ENCODE peak calls at places on chromosomes 11 and 22, in six cellular contexts. R, N, D, G, X and Q are unnamed samples. For H3K4me1, the result is how much of the 10 kb centered on the place peaks cover.

GRCh38 chr22:29004647-29005371 is 56.8 kb downstream of the C22orf31 start:
- DNase-seq in R (peak), D (no peak), X (peak), N (no peak), G (peak), Q (peak)

GRCh38 chr11:85118151-85118550 is 509.0 kb downstream of the DLG2 start:
- DNase-seq in N (no peak), R (no peak), X (no peak), D (no peak), G (no peak), Q (no peak)

GRCh38 chr11:125638315-125638714 is 13.4 kb downstream of the CHEK1 start:
- DNase-seq in G (no peak), D (no peak), X (no peak), N (no peak), R (no peak), Q (no peak)

GRCh38 chr11:47980907-47981621 is 705 bp downstream of the PTPRJ start:
- DNase-seq in G (peak), N (no peak), X (peak), D (peak), R (peak), Q (no peak)

GRCh38 chr11:115764172-115764571 is 260.0 kb upstream of the CADM1 start:
- DNase-seq in G (no peak), D (no peak), R (no peak), N (no peak), X (no peak), Q (no peak)

GRCh38 chr11:104663190-104664140 is 234.8 kb downstream of the CASP12 start:
- DNase-seq in R (no peak), D (peak), X (no peak), N (no peak), G (no peak), Q (no peak)

GRCh38 chr22:21622624-21623401 is 7.0 kb downstream of the YDJC start:
- DNase-seq in N (no peak), R (no peak), X (no peak), G (no peak), D (no peak), Q (no peak)

GRCh38 chr11:65557280-65558001 is 718 bp downstream of the LTBP3 start:
- DNase-seq in D (no peak), G (peak), R (no peak), N (no peak), X (no peak), Q (no peak)

GRCh38 chr22:28900379-28900778 is 17.0 kb downstream of the ZNRF3 start:
- DNase-seq in N (no peak), G (no peak), D (no peak), R (no peak), X (no peak), Q (no peak)

GRCh38 chr11:116424615-116425261 is 348.0 kb downstream of the BUD13 start:
- DNase-seq in X (no peak), N (no peak), G (no peak), R (no peak), D (no peak), Q (no peak)

GRCh38 chr11:33402066-33402465 is 144.9 kb downstream of the HIPK3 start:
- DNase-seq in N (no peak), D (peak), G (no peak), R (no peak), X (no peak), Q (no peak)

GRCh38 chr11:13105237-13105844 is 96.2 kb downstream of the RASSF10 start:
- DNase-seq in N (no peak), D (peak), X (no peak), R (peak), G (peak), Q (no peak)

GRCh38 chr11:35998651-35999050 is 54.8 kb downstream of the LDLRAD3 start:
- DNase-seq in D (no peak), R (no peak), N (no peak), G (no peak), X (no peak), Q (no peak)

GRCh38 chr11:32435511-32435946 is at the start of gene WT1:
- DNase-seq in D (peak), R (no peak), G (peak), N (no peak), X (no peak), Q (peak)

GRCh38 chr11:67098799-67099198 is 20.3 kb upstream of the KDM2A start:
- DNase-seq in G (no peak), R (no peak), N (no peak), X (no peak), D (no peak), Q (no peak)

GRCh38 chr11:123356539-123356938 is 73.5 kb upstream of the GRAMD1B start:
- DNase-seq in D (no peak), N (no peak), G (no peak), R (no peak), X (no peak), Q (no peak)

GRCh38 chr11:27242591-27242990 is 120.4 kb downstream of the CCDC34 start:
- DNase-seq in G (no peak), R (no peak), X (no peak), N (no peak), D (peak), Q (no peak)

GRCh38 chr22:22882033-22882717 is 5.4 kb upstream of the IGLL5 start:
- DNase-seq in G (no peak), D (no peak), R (no peak), N (no peak), X (no peak), Q (no peak)

GRCh38 chr11:42802211-42802918 is 509.4 kb upstream of the API5 start:
- DNase-seq in D (no peak), N (no peak), G (no peak), X (no peak), R (no peak), Q (no peak)

GRCh38 chr11:33835143-33835878 is 56.6 kb downstream of the LMO2 start:
- DNase-seq in X (no peak), G (no peak), D (peak), R (no peak), N (peak), Q (no peak)

GRCh38 chr11:73154178-73154577 is 12.1 kb upstream of the FCHSD2 start:
- DNase-seq in X (no peak), R (no peak), N (no peak), G (peak), D (no peak), Q (peak)

DNA sequence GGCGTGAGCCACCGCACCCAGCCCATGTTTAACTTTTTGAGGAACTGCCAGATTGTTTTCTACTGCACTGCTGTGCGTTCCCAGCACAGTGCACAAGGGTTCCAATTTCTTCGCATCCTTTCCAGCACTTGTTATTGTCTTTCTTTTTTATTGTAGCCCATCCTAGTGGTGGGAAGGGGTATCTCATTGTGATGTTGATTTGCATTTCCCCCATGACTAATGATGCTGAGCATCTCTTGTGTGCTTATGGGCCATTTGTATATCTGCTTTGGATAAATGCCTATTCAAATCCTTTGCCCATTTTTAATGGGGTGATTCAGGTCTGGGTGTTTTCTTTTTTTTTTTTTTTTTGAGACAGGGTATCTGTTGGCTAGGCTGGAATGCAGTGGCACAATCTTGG is 36.6 kb upstream of the SYT7 start:
- DNase-seq in X (no peak), D (no peak), N (no peak), R (no peak), G (no peak), Q (no peak)
- TF ChIP-seq CTCF in X (no peak), D (peak), N (no peak), R (no peak), G (no peak), Q (no peak)

DNA sequence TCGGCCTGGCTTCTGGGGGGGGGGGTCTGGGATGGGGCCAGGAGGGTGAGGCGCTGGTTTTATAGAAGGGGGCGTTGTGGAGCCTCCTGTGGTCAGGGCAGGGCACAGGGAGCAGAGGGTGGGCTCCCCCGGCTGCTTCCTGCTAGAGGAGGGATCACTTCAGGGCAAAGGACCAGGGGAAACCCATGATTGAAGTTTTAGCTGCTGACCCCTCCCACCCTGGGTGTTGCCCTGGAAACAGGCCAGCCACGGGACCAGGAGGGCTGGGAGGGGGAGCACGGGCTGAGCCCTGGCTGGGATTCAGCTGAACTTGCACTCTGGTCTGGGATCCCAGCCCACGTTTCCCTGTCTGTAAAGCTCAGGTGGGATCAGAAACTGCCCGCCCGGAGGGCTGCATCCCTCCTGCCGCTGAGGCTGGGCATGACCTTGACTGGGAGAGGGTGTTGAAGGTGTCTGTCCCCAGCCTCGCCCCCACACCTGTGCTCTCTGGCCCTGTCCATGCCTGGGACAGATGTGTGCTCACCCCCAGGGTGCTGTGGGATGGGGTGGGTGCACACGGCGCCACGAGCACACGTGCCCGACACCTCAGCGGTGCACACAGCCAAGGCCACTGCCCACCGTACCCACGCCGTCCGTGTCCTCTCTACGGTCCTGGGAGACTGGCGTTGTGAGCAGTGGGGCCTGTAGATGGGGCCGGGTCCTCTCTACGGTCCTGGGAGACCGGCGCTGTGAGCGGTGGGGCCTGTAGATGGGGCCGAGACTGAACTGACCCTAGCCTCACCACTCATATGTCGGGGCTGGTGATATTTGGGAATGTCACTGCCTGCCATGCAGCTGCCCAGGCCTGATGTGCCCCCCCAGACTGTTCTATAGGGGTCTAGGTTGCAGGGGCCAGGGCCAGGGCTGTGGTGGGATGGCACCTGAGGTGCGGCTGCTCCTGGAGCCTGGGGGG is 2.3 kb downstream of the TSPAN4 start:
- DNase-seq in G (peak), X (peak), N (no peak), D (peak), R (peak), Q (peak)
- H3K4me1 ChIP-seq in G (under half), X (under half), N (half or more), D (under half), R (under half), Q (under half)

GRCh38 chr22:49426618-49427266 is 400.9 kb downstream of the BRD1 start:
- DNase-seq in R (no peak), X (no peak), G (no peak), D (no peak), N (no peak), Q (no peak)

GRCh38 chr22:49427341-49427740 is 400.3 kb downstream of the BRD1 start:
- DNase-seq in G (no peak), X (no peak), R (no peak), D (no peak), N (no peak), Q (no peak)

GRCh38 chr22:49427941-49428340 is 399.7 kb downstream of the BRD1 start:
- DNase-seq in R (no peak), G (no peak), X (no peak), N (no peak), D (no peak), Q (no peak)

GRCh38 chr22:49431559-49431958 is 396.1 kb downstream of the BRD1 start:
- DNase-seq in R (no peak), G (no peak), X (no peak), D (no peak), N (no peak), Q (no peak)

DNA sequence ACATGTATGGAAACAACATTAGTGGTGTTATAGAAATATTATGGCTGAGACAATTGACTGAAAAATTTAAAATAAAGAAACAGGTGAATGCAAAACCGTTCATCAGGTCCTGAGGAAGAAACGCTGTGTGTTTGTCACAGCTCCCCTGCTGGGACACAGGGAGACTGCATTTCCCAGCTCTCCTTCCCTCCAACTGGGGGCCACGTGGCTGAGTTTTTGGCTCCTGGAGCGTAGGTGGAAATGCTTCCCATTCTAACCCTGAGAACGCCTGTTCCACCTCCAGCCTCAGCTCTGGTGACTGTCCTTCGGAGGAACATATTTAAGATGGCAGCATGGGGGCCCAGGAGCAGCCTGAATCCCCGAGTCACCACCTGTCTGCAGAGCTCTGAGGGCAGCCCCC is 398.6 kb downstream of the BRD1 start:
- DNase-seq in X (no peak), G (no peak), R (no peak), N (no peak), D (no peak), Q (no peak)
- TF ChIP-seq CTCF in X (no peak), G (no peak), R (no peak), N (no peak), D (no peak), Q (peak)

GRCh38 chr22:38755155-38755910 is 465 bp downstream of the SUN2 start:
- DNase-seq in G (peak), R (peak), N (no peak), D (peak), X (peak), Q (peak)

GRCh38 chr22:38755911-38756532 is at the start of gene SUN2:
- DNase-seq in N (no peak), D (peak), G (peak), R (peak), X (peak), Q (peak)

GRCh38 chr22:38753894-38754246 is 1.9 kb downstream of the SUN2 start:
- DNase-seq in G (no peak), X (no peak), R (no peak), D (no peak), N (no peak), Q (no peak)

GRCh38 chr22:38756631-38757463 is 1.0 kb upstream of the SUN2 start:
- DNase-seq in N (no peak), G (no peak), D (no peak), R (peak), X (no peak), Q (no peak)

GRCh38 chr22:38754247-38755154 is 1.3 kb downstream of the SUN2 start:
- DNase-seq in R (peak), G (peak), D (peak), N (no peak), X (peak), Q (no peak)
- H3K4me1 ChIP-seq in R (under half), G (under half), D (under half), N (under half), X (under half), Q (under half)

GRCh38 chr11:119095066-119095880 is 6.4 kb downstream of the DPAGT1 start:
- DNase-seq in R (peak), D (peak), N (peak), G (peak), X (peak), Q (peak)

GRCh38 chr11:119092880-119093665 is 8.4 kb downstream of the HMBS start:
- DNase-seq in N (no peak), X (no peak), R (no peak), D (peak), G (no peak), Q (no peak)

GRCh38 chr11:119093666-119093950 is 8.0 kb downstream of the DPAGT1 start:
- DNase-seq in N (no peak), G (no peak), R (no peak), D (no peak), X (no peak), Q (no peak)

GRCh38 chr11:119094816-119095065 is 6.9 kb downstream of the DPAGT1 start:
- DNase-seq in R (peak), G (peak), X (no peak), D (peak), N (no peak), Q (peak)

GRCh38 chr11:119093951-119094815 is 7.5 kb downstream of the DPAGT1 start:
- DNase-seq in G (peak), X (peak), D (peak), N (no peak), R (peak), Q (peak)
- TF ChIP-seq CTCF in G (no peak), X (no peak), D (no peak), N (no peak), R (no peak), Q (no peak)

GRCh38 chr22:40221055-40221414 is 43.3 kb downstream of the TNRC6B start:
- DNase-seq in X (no peak), D (no peak), R (no peak), N (no peak), G (no peak), Q (no peak)

GRCh38 chr22:40218723-40219294 is 41.1 kb downstream of the TNRC6B start:
- DNase-seq in R (no peak), G (no peak), N (no peak), X (no peak), D (no peak), Q (peak)

GRCh38 chr22:40216041-40216756 is 38.5 kb downstream of the TNRC6B start:
- DNase-seq in N (no peak), D (no peak), X (no peak), G (no peak), R (no peak), Q (no peak)

GRCh38 chr22:40220316-40221054 is 42.8 kb downstream of the TNRC6B start:
- DNase-seq in R (no peak), X (no peak), D (peak), N (no peak), G (peak), Q (no peak)

DNA sequence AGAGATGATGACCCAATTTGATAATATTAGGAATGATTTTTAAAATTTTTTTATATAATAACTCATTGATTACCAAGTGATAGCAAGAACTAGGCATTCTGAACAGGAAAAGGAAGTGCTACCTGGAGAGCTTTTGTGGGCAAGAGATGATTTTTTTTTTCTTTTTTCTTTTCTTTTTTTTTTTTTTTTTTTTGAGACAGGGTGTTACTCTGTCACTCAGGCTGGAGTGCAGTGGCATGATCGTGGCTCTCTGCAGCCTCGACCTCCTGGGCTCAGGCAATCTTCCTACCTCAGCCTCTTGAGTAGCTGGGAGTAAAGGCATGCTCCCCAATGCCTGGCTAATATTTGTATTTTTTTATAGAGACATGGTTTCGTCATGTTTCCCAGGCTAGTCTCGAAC is 40.4 kb downstream of the TNRC6B start:
- DNase-seq in D (no peak), G (no peak), X (no peak), R (no peak), N (no peak), Q (no peak)
- H3K4me1 ChIP-seq in D (under half), G (under half), X (under half), R (under half), N (under half), Q (under half)

GRCh38 chr11:61718613-61719302 is 33.7 kb upstream of the MYRF start:
- DNase-seq in D (peak), R (no peak), X (no peak), N (no peak), G (peak), Q (no peak)
- TF ChIP-seq CTCF in D (no peak), R (no peak), X (no peak), N (no peak), G (no peak), Q (no peak)

GRCh38 chr22:39474351-39474991 is 17.7 kb downstream of the MGAT3 start:
- DNase-seq in X (no peak), G (no peak), D (no peak), N (no peak), R (no peak), Q (peak)

GRCh38 chr22:39470462-39471335 is 13.9 kb downstream of the MGAT3 start:
- DNase-seq in X (no peak), R (no peak), G (no peak), N (no peak), D (peak), Q (peak)

GRCh38 chr22:39473856-39474255 is 17.0 kb downstream of the MGAT3 start:
- DNase-seq in N (no peak), X (no peak), D (no peak), G (no peak), R (no peak), Q (peak)

GRCh38 chr22:39471421-39472141 is 14.8 kb downstream of the MGAT3 start:
- DNase-seq in R (no peak), G (no peak), D (peak), N (no peak), X (peak), Q (peak)

GRCh38 chr22:39472570-39473556 is 16.1 kb downstream of the MGAT3 start:
- DNase-seq in G (no peak), R (no peak), X (peak), N (no peak), D (peak), Q (peak)
- H3K4me1 ChIP-seq in G (under half), R (under half), X (under half), N (under half), D (half or more), Q (half or more)

GRCh38 chr11:75563978-75564552 is 2.0 kb downstream of the SERPINH1 start:
- DNase-seq in N (peak), X (no peak), R (no peak), G (peak), D (peak), Q (no peak)
- TF ChIP-seq CTCF in N (no peak), X (no peak), R (no peak), G (peak), D (peak), Q (no peak)

GRCh38 chr11:114215871-114216803 is 80.1 kb upstream of the NNMT start:
- DNase-seq in G (no peak), D (peak), N (no peak), R (no peak), X (no peak), Q (no peak)
- H3K4me1 ChIP-seq in G (under half), D (half or more), N (under half), R (under half), X (under half), Q (under half)